ENCODE peak calls at places on chromosomes 11 and 22, in five cellular contexts. S is A549; T is stimulated activated CD4-positive, alpha-beta T cell treated with anti-CD3 and anti-CD28 coated beads, TNF-alpha, amount 100 ng/mL, for 1 hour; N is activated CD4-positive, alpha-beta T cell treated with anti-CD3 and anti-CD28 coated beads, Interleukin-2, amount 50 U/mL, for 48 hours; R is left cardiac atrium. Q is an unnamed sample.

GRCh38 chr22:30362632-30363281 is 6.0 kb downstream of the CCDC157 start:
- DNase-seq in S (no peak), T (no peak), N (no peak), R (no peak), Q (no peak)

GRCh38 chr22:17638182-17638431 is 450 bp upstream of the BCL2L13 start:
- DNase-seq in S (no peak), T (no peak), N (no peak), R (peak), Q (no peak)

GRCh38 chr22:36746571-36746970 is 29.3 kb downstream of the IFT27 start:
- DNase-seq in S (no peak), T (no peak), N (no peak), R (no peak), Q (no peak)

GRCh38 chr11:3609416-3610265 is 32.2 kb downstream of the ART5 start:
- DNase-seq in S (peak), T (no peak), N (peak), R (no peak), Q (no peak)

GRCh38 chr11:130945945-130946344 is 29.7 kb upstream of the SNX19 start:
- DNase-seq in S (no peak), T (no peak), N (no peak), R (peak), Q (peak)

GRCh38 chr11:77457340-77457739 is 16.6 kb downstream of the PAK1 start:
- DNase-seq in S (no peak), T (no peak), N (no peak), R (no peak), Q (no peak)

GRCh38 chr11:65440831-65441499 is 18.4 kb downstream of the NEAT1 start:
- DNase-seq in S (peak), T (no peak), N (peak), R (peak), Q (peak)

GRCh38 chr22:22848364-22848866 is 39.2 kb upstream of the IGLL5 start:
- DNase-seq in S (peak), T (peak), N (peak), R (peak), Q (peak)

GRCh38 chr11:88531776-88532175 is 194.2 kb upstream of the CTSC start:
- DNase-seq in S (no peak), T (no peak), N (no peak), R (no peak), Q (no peak)

GRCh38 chr11:111555255-111555654 is 14.7 kb downstream of the LAYN start:
- DNase-seq in S (no peak), T (no peak), N (no peak), R (no peak), Q (no peak)

GRCh38 chr11:66287256-66288137 is 1.4 kb downstream of the YIF1A start:
- DNase-seq in S (no peak), T (no peak), N (no peak), R (no peak), Q (no peak)

GRCh38 chr11:125201525-125202121 is 37.1 kb downstream of the PKNOX2 start:
- DNase-seq in S (no peak), T (no peak), N (no peak), R (no peak), Q (no peak)

GRCh38 chr11:12694182-12694531 is 19.9 kb downstream of the TEAD1 start:
- DNase-seq in S (peak), T (no peak), N (no peak), R (no peak), Q (no peak)

GRCh38 chr22:30243671-30244465 is 2.7 kb downstream of the LIF start:
- DNase-seq in S (no peak), T (no peak), N (peak), R (no peak), Q (no peak)

GRCh38 chr11:2771758-2772466 is 72.1 kb upstream of the KCNQ1OT1 start:
- DNase-seq in S (no peak), T (no peak), N (no peak), R (no peak), Q (no peak)

GRCh38 chr11:66858939-66859685 is 2.2 kb downstream of the LRFN4 start:
- DNase-seq in S (no peak), T (no peak), N (no peak), R (no peak), Q (no peak)